ENCODE peak calls at places on chromosomes 7 and 10, in six cellular contexts. M is Calu3; U is CD8-positive, alpha-beta T cell; J is astrocyte of the cerebellum; Y is heart left ventricle; Z is epithelial cell of esophagus. W is an unnamed sample.

GRCh38 chr10:100562806-100563293 is 27.1 kb downstream of the HIF1AN start:
- DNase-seq in U (no peak), Z (peak; percentile 36), Y (no peak), M (peak; percentile 20), J (no peak), W (no peak)

GRCh38 chr10:71835671-71836593 is 15.1 kb downstream of the PSAP start:
- DNase-seq in Z (no peak), U (no peak), Y (peak; percentile 85), J (peak; percentile 97), M (no peak), W (peak; percentile 42)

GRCh38 chr7:132343196-132343595 is 233.1 kb downstream of the PLXNA4 start:
- DNase-seq in M (no peak), J (no peak), Z (no peak), Y (no peak), U (no peak), W (no peak)

GRCh38 chr10:124630551-124630950 is 113.6 kb downstream of the FAM53B start:
- DNase-seq in Z (no peak), M (no peak), U (no peak), Y (no peak), J (no peak), W (no peak)

GRCh38 chr10:102476466-102477141 is 25.3 kb upstream of the C10orf95 start:
- DNase-seq in J (no peak), Z (no peak), U (peak; percentile 22), M (no peak), Y (peak; percentile 23), W (no peak)

GRCh38 chr7:30143748-30144251 is 9.0 kb downstream of the MTURN start:
- DNase-seq in M (peak; percentile 71), J (no peak), U (peak; percentile 17), Y (no peak), Z (peak; percentile 87), W (no peak)

GRCh38 chr10:63977329-63977923 is 456.2 kb downstream of the REEP3 start:
- DNase-seq in M (peak; percentile 66), Z (peak; percentile 61), U (no peak), J (peak; percentile 4), Y (no peak), W (no peak)

GRCh38 chr7:47087866-47088265 is 494.0 kb downstream of the TNS3 start:
- DNase-seq in Z (peak; percentile 47), Y (no peak), U (no peak), J (no peak), M (no peak), W (no peak)

GRCh38 chr10:74314166-74314565 is 163.1 kb downstream of the ADK start:
- DNase-seq in U (no peak), Y (no peak), Z (no peak), J (no peak), M (peak; percentile 6), W (no peak)

GRCh38 chr10:112143420-112143819 is 40.1 kb downstream of the GPAM start:
- DNase-seq in J (no peak), Z (no peak), Y (no peak), M (no peak), U (no peak), W (no peak)

GRCh38 chr7:157828190-157828589 is 491.4 kb downstream of the DNAJB6 start:
- DNase-seq in Y (no peak), M (no peak), U (no peak), Z (no peak), J (no peak), W (no peak)

GRCh38 chr7:30057741-30058140 is 29.5 kb downstream of the PLEKHA8 start:
- DNase-seq in Z (no peak), U (no peak), M (no peak), Y (no peak), J (no peak), W (no peak)

GRCh38 chr10:71513896-71514295 is 117.2 kb downstream of the CDH23 start:
- DNase-seq in Y (no peak), M (no peak), Z (peak; percentile 37), U (no peak), J (no peak), W (no peak)

GRCh38 chr10:44937201-44938005 is 22.2 kb upstream of the RASSF4 start:
- DNase-seq in Z (no peak), J (no peak), U (no peak), M (no peak), Y (no peak), W (no peak)

GRCh38 chr10:28926932-28927331 is 249.6 kb downstream of the BAMBI start:
- DNase-seq in J (no peak), Z (no peak), Y (no peak), U (no peak), M (no peak), W (no peak)

GRCh38 chr7:33039257-33039904 is 23.2 kb downstream of the NT5C3A start:
- DNase-seq in M (no peak), Z (no peak), J (no peak), U (no peak), Y (no peak), W (no peak)

GRCh38 chr7:47420117-47420780 is 161.7 kb downstream of the TNS3 start:
- DNase-seq in Y (no peak), Z (no peak), J (no peak), M (no peak), U (no peak), W (no peak)

GRCh38 chr10:7432884-7433726 is 22.3 kb upstream of the SFMBT2 start:
- DNase-seq in M (no peak), J (no peak), Y (no peak), U (no peak), Z (no peak), W (no peak)

GRCh38 chr7:134533288-134533771 is 6.0 kb downstream of the AKR1B10 start:
- DNase-seq in U (no peak), M (no peak), Z (peak; percentile 28), J (no peak), Y (no peak), W (no peak)

GRCh38 chr7:473211-473734 is 46.4 kb downstream of the PDGFA start:
- DNase-seq in Z (no peak), J (no peak), U (no peak), Y (no peak), M (peak; percentile 1), W (peak; percentile 14)

GRCh38 chr10:248307-248706 is 113.1 kb downstream of the ZMYND11 start:
- DNase-seq in Z (no peak), M (no peak), J (no peak), U (no peak), Y (no peak), W (no peak)

GRCh38 chr10:29204119-29204518 is 84.8 kb upstream of the LYZL1 start:
- DNase-seq in Y (no peak), M (no peak), U (no peak), Z (no peak), J (no peak), W (no peak)

GRCh38 chr10:23157239-23157661 is 34.9 kb upstream of the PTF1A start:
- DNase-seq in Z (no peak), M (no peak), J (no peak), Y (no peak), U (no peak), W (no peak)

GRCh38 chr10:64463406-64463805 is 942.2 kb downstream of the REEP3 start:
- DNase-seq in Y (no peak), U (no peak), Z (peak; percentile 28), M (no peak), J (no peak), W (no peak)

GRCh38 chr10:45404087-45404769 is 30.2 kb downstream of the ALOX5 start:
- DNase-seq in Y (no peak), M (no peak), Z (no peak), J (no peak), U (no peak), W (no peak)

GRCh38 chr7:14637968-14638367 is 264.6 kb downstream of the DGKB start:
- DNase-seq in M (no peak), Y (no peak), J (no peak), Z (no peak), U (no peak), W (no peak)
- TF ChIP-seq CTCF in M (peak; percentile 17), Y (no peak), J (no peak), Z (no peak), U (no peak), W (no peak)

DNA sequence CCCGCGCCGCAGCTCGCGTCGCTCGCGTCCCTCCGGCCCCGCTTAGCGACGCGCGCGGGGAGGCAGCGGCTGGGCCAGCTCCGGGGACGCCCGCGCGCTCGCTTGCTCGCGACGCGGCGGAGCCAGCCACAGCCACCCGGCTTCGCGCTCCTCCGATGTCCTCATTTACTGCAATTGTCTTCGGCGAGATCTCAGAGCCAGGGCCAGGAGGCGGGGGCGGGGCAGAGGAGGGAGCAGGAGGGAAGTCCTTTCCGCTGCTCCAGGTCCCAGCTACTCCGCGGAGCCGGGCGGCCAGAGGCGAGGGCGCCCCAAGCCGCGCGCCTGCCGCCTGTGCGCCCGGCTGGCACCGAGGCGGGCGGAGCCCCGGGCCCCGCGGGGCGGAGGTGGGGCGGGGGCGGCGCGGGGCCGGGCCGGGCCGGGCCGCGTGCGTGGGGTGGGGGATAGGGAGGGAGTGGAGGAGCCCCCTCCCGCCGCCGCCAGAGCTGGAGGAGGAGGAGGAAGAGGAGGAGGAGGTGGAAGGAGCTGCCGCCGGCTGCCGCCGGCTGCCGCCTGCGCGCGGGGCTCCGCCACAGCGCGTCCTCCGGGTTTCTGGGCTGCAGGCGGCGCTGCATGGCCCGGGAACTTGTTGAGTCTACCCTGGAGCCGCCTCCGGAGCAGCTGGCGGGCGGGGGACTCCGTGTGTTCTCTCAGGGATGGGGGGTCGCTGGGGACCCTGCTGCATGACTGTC is at the start of gene INSYN2A:
- DNase-seq in Y (peak; percentile 47), Z (peak; percentile 54), M (peak; percentile 23), J (no peak), U (no peak), W (no peak)
- TF ChIP-seq CTCF in Y (no peak), Z (peak; percentile 15), M (no peak), J (peak; percentile 57), U (no peak), W (no peak)

DNA sequence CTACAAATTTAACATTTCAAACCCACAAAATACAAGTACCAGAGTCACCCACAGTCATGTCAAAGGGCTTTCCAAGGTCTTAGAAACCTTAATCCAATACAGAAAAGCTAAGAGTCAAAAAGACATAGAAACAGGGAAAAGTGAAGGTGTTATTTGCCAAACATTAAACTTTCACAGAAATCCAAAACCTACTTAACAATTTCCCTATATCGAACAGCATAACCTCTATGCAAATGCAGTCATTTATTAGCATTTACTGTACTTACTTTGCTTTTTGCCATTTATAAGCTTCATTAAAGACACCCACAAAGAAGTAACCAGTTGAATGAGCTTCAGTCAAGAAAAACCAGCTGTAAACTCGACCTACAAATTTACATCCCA is 1.6 kb downstream of the PANK1 start:
- DNase-seq in J (no peak), Y (no peak), Z (no peak), U (no peak), M (no peak), W (no peak)
- TF ChIP-seq CTCF in J (no peak), Y (no peak), Z (no peak), U (no peak), M (no peak), W (no peak)

GRCh38 chr10:43596546-43596945 is 9.7 kb upstream of the ZNF485 start:
- DNase-seq in M (no peak), J (no peak), Z (no peak), U (no peak), Y (no peak), W (no peak)

GRCh38 chr10:43599333-43599732 is 6.9 kb upstream of the ZNF485 start:
- DNase-seq in M (no peak), Y (no peak), Z (no peak), J (no peak), U (no peak), W (no peak)

GRCh38 chr10:43595739-43596298 is 10.4 kb upstream of the ZNF485 start:
- DNase-seq in U (no peak), M (no peak), Z (no peak), Y (no peak), J (no peak), W (no peak)

GRCh38 chr10:43594944-43595589 is 11.2 kb upstream of the ZNF485 start:
- DNase-seq in Y (no peak), M (peak; percentile 37), U (no peak), J (no peak), Z (peak; percentile 4), W (no peak)

GRCh38 chr10:43598447-43598846 is 7.8 kb upstream of the ZNF485 start:
- DNase-seq in Y (peak; percentile 63), M (no peak), U (no peak), J (no peak), Z (no peak), W (no peak)
- TF ChIP-seq CTCF in Y (no peak), M (no peak), U (no peak), J (no peak), Z (no peak), W (no peak)

W was measured in omental fat pad.